ENCODE peak calls at places on chromosomes 3 and 15, in four cellular contexts. E is H9, X is H1, O is IMR-90. C is an unnamed sample.

GRCh38 chr3:47605646-47606045 is 27.0 kb upstream of the CSPG5 start:
- DNase-seq in X (no peak), O (peak; percentile 78), E (no peak), C (no peak)

GRCh38 chr3:51706788-51707731 is at the start of gene GRM2:
- DNase-seq in O (peak; percentile 83), X (peak; percentile 53), E (peak; percentile 95), C (peak; percentile 95)

GRCh38 chr3:183142199-183142598 is 20.3 kb downstream of the LAMP3 start:
- DNase-seq in X (no peak), O (no peak), E (no peak), C (peak; percentile 88)

GRCh38 chr3:45950686-45951600 is 7.7 kb downstream of the CXCR6 start:
- DNase-seq in O (no peak), E (no peak), X (no peak), C (no peak)

GRCh38 chr3:98733778-98734281 is 29.3 kb upstream of the ST3GAL6 start:
- DNase-seq in O (no peak), X (no peak), E (no peak), C (peak; percentile 32)

GRCh38 chr3:20352547-20353164 is 166.7 kb upstream of the SGO1 start:
- DNase-seq in E (no peak), O (no peak), X (no peak), C (peak; percentile 39)

GRCh38 chr15:72231847-72232461 is 964 bp upstream of the PKM start:
- DNase-seq in E (no peak), X (no peak), O (peak; percentile 82), C (peak; percentile 93)

GRCh38 chr15:53454843-53455721 is 304.4 kb downstream of the WDR72 start:
- DNase-seq in X (no peak), E (no peak), O (no peak), C (no peak)

GRCh38 chr15:44099671-44100070 is 95.4 kb downstream of the FRMD5 start:
- DNase-seq in X (no peak), E (no peak), O (peak; percentile 58), C (no peak)

GRCh38 chr3:152060701-152061100 is 187.3 kb downstream of the SUCNR1 start:
- DNase-seq in O (no peak), X (no peak), E (no peak), C (peak; percentile 4)

GRCh38 chr3:152056987-152057386 is 183.5 kb downstream of the SUCNR1 start:
- DNase-seq in O (no peak), E (no peak), X (no peak), C (no peak)

GRCh38 chr3:152056481-152056880 is 183.0 kb downstream of the SUCNR1 start:
- DNase-seq in O (no peak), E (no peak), X (no peak), C (no peak)

GRCh38 chr3:152058906-152059305 is 185.5 kb downstream of the SUCNR1 start:
- DNase-seq in E (no peak), O (peak; percentile 45), X (no peak), C (no peak)

DNA sequence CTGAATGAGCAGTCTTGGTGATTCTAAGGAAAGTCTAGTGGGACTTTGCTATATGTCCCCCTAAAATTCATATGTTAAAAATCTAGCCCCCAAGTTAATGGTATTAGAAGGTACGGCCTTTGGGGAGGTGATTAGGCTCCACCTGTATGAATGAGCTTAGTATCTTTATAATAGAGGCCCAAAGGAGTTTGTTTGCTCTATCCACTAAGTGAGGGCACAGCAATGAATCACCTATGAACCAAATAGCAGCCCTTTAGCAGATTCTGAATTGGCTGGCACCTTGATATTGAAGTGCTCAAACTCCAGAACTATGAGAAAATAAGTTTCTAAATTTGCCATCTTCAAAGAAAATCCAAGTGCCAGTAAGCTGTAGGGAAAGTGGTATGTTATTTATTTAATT is 187.9 kb downstream of the SUCNR1 start:
- DNase-seq in O (no peak), X (no peak), E (no peak), C (no peak)
- H3K56ac ChIP-seq in O (no peak overlapping the region), X (no peak overlapping the region), E (no peak overlapping the region), C (no peak overlapping the region)

GRCh38 chr3:195033531-195034091 is 237.3 kb downstream of the XXYLT1 start:
- DNase-seq in X (no peak), E (no peak), O (no peak), C (peak; percentile 69)

GRCh38 chr3:195032955-195033354 is 238.0 kb downstream of the XXYLT1 start:
- DNase-seq in X (no peak), O (no peak), E (no peak), C (no peak)

GRCh38 chr3:195032106-195032759 is 238.7 kb downstream of the XXYLT1 start:
- DNase-seq in E (no peak), O (no peak), X (no peak), C (no peak)

GRCh38 chr3:195030791-195031321 is 240.1 kb downstream of the XXYLT1 start:
- DNase-seq in O (peak; percentile 28), X (no peak), E (no peak), C (no peak)

DNA sequence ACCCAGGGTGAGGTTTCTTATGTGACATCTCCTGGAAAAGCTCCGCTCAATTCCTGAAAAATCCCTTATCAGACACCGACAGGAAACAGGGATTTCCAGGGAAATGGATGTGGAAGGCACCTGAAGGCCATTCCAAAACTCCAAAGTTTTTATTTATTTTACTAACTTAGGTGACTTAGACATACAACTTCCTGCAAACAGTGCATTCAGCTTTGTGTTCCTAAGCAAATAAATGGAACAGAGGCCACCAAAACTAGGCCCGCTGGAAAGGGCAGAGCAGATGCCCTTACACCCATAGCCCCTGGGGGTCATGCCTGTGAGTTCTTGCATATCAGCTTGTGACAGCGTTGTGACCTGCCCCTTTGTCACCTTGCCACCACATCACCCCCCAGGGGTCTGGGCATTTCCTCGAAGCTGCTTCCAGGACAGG is 239.4 kb downstream of the XXYLT1 start:
- DNase-seq in O (no peak), X (no peak), E (no peak), C (peak; percentile 61)
- H2BK15ac ChIP-seq in O (no peak overlapping the region), X (no peak overlapping the region), E (no peak overlapping the region), C (no peak overlapping the region)

DNA sequence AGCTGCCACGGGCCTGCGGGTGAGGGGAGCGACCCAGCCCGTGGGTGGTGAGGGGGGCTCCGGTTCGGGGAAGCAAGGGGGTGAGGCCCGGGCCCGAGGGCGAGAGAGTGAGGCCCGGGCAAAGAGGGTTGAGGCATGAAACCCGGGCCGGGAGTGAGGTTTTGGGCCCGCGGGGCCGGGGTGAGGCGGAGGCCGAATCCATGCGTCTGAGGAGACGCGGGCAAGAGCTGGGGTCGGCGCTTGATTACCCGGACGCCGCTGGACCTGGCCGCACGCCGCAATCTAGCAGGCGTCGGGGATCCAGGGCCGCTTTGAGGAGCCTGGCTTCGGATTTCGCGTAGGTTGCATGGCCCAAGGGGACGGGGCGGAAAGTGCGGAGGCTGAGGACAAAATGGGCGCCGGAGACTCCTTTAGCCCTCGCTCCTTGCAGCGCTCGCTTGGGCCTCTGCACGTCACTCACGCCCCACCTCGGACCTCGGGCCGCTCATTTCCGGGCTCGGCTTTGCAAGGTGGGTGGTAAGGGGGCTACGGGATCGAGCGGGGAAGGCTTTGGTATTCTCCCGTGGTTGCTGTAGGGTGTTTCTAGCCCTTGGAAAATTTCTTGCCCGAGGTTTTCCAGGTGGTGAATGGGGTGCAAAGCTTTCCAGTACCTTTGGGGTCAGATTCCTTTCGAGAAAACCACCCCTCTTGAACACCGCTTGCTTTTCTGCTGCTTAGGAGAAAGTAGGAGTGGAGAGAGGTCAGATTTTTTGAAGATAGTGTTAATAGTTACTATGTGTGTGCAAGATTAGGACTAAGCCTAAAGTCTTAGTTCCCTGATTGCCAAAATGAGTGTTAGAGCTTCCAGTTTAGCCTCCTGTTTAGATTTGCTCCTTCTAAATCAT is 827 bp downstream of the SLC25A36 start:
- DNase-seq in O (peak; percentile 56), X (no peak), E (peak; percentile 75), C (peak; percentile 91)
- H3K56ac ChIP-seq in O (peak overlapping the region; percentile 73), X (peak overlapping the region; percentile 96), E (no peak overlapping the region), C (peak overlapping the region; percentile 93)

DNA sequence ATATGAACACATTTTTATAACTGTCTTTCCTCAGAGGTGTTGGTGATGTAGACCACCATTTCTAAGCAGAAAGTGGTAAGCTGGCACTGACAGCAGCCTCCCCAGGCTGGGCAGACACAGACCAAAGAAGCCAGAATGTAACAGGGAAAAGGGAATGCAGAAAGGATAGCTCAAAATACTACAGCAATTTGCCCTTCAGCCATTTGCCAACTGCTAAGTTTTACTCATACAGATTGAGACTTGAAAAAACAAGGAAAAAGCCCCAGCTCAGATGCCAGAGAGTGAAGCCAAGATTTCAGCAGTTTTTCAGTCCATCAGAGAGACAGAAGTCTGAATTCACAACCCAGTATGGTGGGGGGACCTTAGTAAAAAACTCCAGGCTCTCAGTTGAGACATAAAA is 73.6 kb upstream of the ABI3BP start:
- DNase-seq in X (no peak), E (no peak), O (peak; percentile 50), C (peak; percentile 10)
- H2BK15ac ChIP-seq in X (no peak overlapping the region), E (no peak overlapping the region), O (peak overlapping the region; percentile 82), C (no peak overlapping the region)

GRCh38 chr3:159029306-159030026 is 227.6 kb downstream of the MFSD1 start:
- DNase-seq in X (no peak), O (no peak), E (no peak), C (no peak)

GRCh38 chr3:159026510-159026909 is 224.7 kb downstream of the MFSD1 start:
- DNase-seq in O (no peak), E (no peak), X (no peak), C (no peak)

GRCh38 chr3:159032311-159032710 is 230.5 kb downstream of the MFSD1 start:
- DNase-seq in O (no peak), X (no peak), E (no peak), C (no peak)

GRCh38 chr3:159028706-159029105 is 226.9 kb downstream of the MFSD1 start:
- DNase-seq in O (no peak), E (no peak), X (no peak), C (peak; percentile 47)

GRCh38 chr3:159031280-159031679 is 229.4 kb downstream of the MFSD1 start:
- DNase-seq in X (no peak), O (no peak), E (no peak), C (no peak)
- H3K56ac ChIP-seq in X (no peak overlapping the region), O (no peak overlapping the region), E (no peak overlapping the region), C (no peak overlapping the region)

DNA sequence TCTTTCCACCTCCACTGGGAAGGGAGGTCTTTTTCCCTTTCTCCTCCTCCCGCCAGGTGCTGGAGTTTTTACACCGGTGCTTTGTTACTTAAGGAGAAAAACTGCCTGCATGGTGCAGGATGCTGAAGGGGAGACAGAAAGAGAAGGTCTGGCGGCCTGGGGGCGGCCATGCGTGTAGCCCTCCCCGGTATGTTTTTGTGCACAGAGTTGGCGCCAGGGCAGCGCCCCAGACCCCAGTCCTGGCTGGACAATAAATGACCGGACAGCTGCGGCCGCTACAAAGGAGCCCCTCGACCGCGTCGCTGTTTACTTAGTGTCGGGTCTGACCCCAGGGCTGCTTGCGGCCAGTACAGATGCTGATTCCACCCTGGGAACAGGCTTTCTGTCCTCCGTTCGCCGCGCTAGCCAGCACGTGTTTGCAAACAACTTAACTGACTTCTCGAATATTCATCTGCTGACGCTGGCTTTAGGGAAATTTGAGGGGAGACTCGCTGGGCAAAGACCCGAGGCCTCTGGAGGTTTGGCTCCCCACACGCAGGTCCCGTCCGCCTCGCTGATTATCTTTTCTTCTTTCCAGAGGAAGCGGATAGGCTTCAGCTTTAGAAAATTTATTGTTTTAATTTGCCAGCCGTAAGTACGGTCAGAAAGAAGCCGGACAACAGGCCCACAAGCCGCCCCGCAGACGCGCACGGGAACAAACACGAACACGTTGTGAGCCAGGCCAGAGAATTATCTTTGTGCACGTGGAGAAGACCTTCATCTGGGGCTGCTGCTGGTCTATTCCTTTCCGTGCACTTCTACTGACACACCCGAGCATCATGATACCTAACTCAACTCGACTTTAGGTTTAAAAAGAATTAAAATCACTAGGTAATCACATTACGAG is 46.9 kb downstream of the ZIC4 start:
- DNase-seq in X (no peak), O (no peak), E (peak; percentile 62), C (no peak)
- H2BK15ac ChIP-seq in X (no peak overlapping the region), O (no peak overlapping the region), E (no peak overlapping the region), C (no peak overlapping the region)

GRCh38 chr15:100759116-100759515 is 120.5 kb upstream of the ALDH1A3 start:
- DNase-seq in E (no peak), X (no peak), O (peak; percentile 85), C (no peak)
- H3K56ac ChIP-seq in E (no peak overlapping the region), X (no peak overlapping the region), O (peak overlapping the region; percentile 13), C (no peak overlapping the region)